ENCODE peak calls at places on chromosome 21, in seven cellular contexts. One of them, this sample, is unnamed.

GRCh38 chr21:38954450-38955059 is 148.8 kb downstream of the ETS2 start:
- DNase-seq in astrocyte of the spinal cord: no peak
- DNase-seq in neural crest cell: no peak
- DNase-seq in transverse colon: peak
- DNase-seq in activated T-helper 1 cell treated with anti-CD3 and anti-CD28 coated beads, Interleukin-12 subunit alpha, Interleukin-12 subunit beta, Interleukin-2, Interleukin-4 antibody, amounts not matched to agents 30 ng/mL and 10 ng/mL and 1 ng/mL, durations not matched to agents 14 hours and 24 hours and 36 hours: no peak
- DNase-seq in naive thymus-derived CD4-positive, alpha-beta T cell: no peak
- DNase-seq in stimulated activated CD8-positive, alpha-beta memory T cell treated with anti-CD3 and anti-CD28 coated beads, Interleukin-4, amount 100 ng/mL, for 48 hours: no peak
- DNase-seq in this sample: no peak

GRCh38 chr21:34974162-34974981 is 74.7 kb downstream of the RUNX1 start:
- DNase-seq in activated T-helper 1 cell treated with anti-CD3 and anti-CD28 coated beads, Interleukin-12 subunit alpha, Interleukin-12 subunit beta, Interleukin-2, Interleukin-4 antibody, amounts not matched to agents 30 ng/mL and 10 ng/mL and 1 ng/mL, durations not matched to agents 14 hours and 24 hours and 36 hours: peak
- DNase-seq in neural crest cell: no peak
- DNase-seq in astrocyte of the spinal cord: no peak
- DNase-seq in naive thymus-derived CD4-positive, alpha-beta T cell: peak
- DNase-seq in stimulated activated CD8-positive, alpha-beta memory T cell treated with anti-CD3 and anti-CD28 coated beads, Interleukin-4, amount 100 ng/mL, for 48 hours: peak
- DNase-seq in transverse colon: no peak
- DNase-seq in this sample: no peak

GRCh38 chr21:44556879-44557278 is 1.7 kb downstream of the KRTAP10-3 start:
- DNase-seq in astrocyte of the spinal cord: no peak
- DNase-seq in transverse colon: no peak
- DNase-seq in naive thymus-derived CD4-positive, alpha-beta T cell: no peak
- DNase-seq in neural crest cell: no peak
- DNase-seq in stimulated activated CD8-positive, alpha-beta memory T cell treated with anti-CD3 and anti-CD28 coated beads, Interleukin-4, amount 100 ng/mL, for 48 hours: peak
- DNase-seq in activated T-helper 1 cell treated with anti-CD3 and anti-CD28 coated beads, Interleukin-12 subunit alpha, Interleukin-12 subunit beta, Interleukin-2, Interleukin-4 antibody, amounts not matched to agents 30 ng/mL and 10 ng/mL and 1 ng/mL, durations not matched to agents 14 hours and 24 hours and 36 hours: no peak
- DNase-seq in this sample: no peak

GRCh38 chr21:28444131-28444530 is 548.5 kb downstream of the LTN1 start:
- DNase-seq in naive thymus-derived CD4-positive, alpha-beta T cell: no peak
- DNase-seq in stimulated activated CD8-positive, alpha-beta memory T cell treated with anti-CD3 and anti-CD28 coated beads, Interleukin-4, amount 100 ng/mL, for 48 hours: no peak
- DNase-seq in astrocyte of the spinal cord: no peak
- DNase-seq in neural crest cell: no peak
- DNase-seq in activated T-helper 1 cell treated with anti-CD3 and anti-CD28 coated beads, Interleukin-12 subunit alpha, Interleukin-12 subunit beta, Interleukin-2, Interleukin-4 antibody, amounts not matched to agents 30 ng/mL and 10 ng/mL and 1 ng/mL, durations not matched to agents 14 hours and 24 hours and 36 hours: no peak
- DNase-seq in transverse colon: no peak
- DNase-seq in this sample: no peak

GRCh38 chr21:44531606-44532128 is 8.3 kb downstream of the KRTAP10-1 start:
- DNase-seq in activated T-helper 1 cell treated with anti-CD3 and anti-CD28 coated beads, Interleukin-12 subunit alpha, Interleukin-12 subunit beta, Interleukin-2, Interleukin-4 antibody, amounts not matched to agents 30 ng/mL and 10 ng/mL and 1 ng/mL, durations not matched to agents 14 hours and 24 hours and 36 hours: no peak
- DNase-seq in astrocyte of the spinal cord: no peak
- DNase-seq in naive thymus-derived CD4-positive, alpha-beta T cell: no peak
- DNase-seq in stimulated activated CD8-positive, alpha-beta memory T cell treated with anti-CD3 and anti-CD28 coated beads, Interleukin-4, amount 100 ng/mL, for 48 hours: no peak
- DNase-seq in neural crest cell: no peak
- DNase-seq in transverse colon: peak
- DNase-seq in this sample: no peak

GRCh38 chr21:34031835-34032370 is 41.5 kb upstream of the MRPS6 start:
- DNase-seq in activated T-helper 1 cell treated with anti-CD3 and anti-CD28 coated beads, Interleukin-12 subunit alpha, Interleukin-12 subunit beta, Interleukin-2, Interleukin-4 antibody, amounts not matched to agents 30 ng/mL and 10 ng/mL and 1 ng/mL, durations not matched to agents 14 hours and 24 hours and 36 hours: no peak
- DNase-seq in naive thymus-derived CD4-positive, alpha-beta T cell: no peak
- DNase-seq in neural crest cell: no peak
- DNase-seq in transverse colon: peak
- DNase-seq in stimulated activated CD8-positive, alpha-beta memory T cell treated with anti-CD3 and anti-CD28 coated beads, Interleukin-4, amount 100 ng/mL, for 48 hours: peak
- DNase-seq in astrocyte of the spinal cord: no peak
- DNase-seq in this sample: no peak

GRCh38 chr21:35045539-35046222 is 3.4 kb downstream of the RUNX1 start:
- DNase-seq in neural crest cell: no peak
- DNase-seq in naive thymus-derived CD4-positive, alpha-beta T cell: peak
- DNase-seq in stimulated activated CD8-positive, alpha-beta memory T cell treated with anti-CD3 and anti-CD28 coated beads, Interleukin-4, amount 100 ng/mL, for 48 hours: no peak
- DNase-seq in activated T-helper 1 cell treated with anti-CD3 and anti-CD28 coated beads, Interleukin-12 subunit alpha, Interleukin-12 subunit beta, Interleukin-2, Interleukin-4 antibody, amounts not matched to agents 30 ng/mL and 10 ng/mL and 1 ng/mL, durations not matched to agents 14 hours and 24 hours and 36 hours: peak
- DNase-seq in astrocyte of the spinal cord: no peak
- DNase-seq in transverse colon: no peak
- DNase-seq in this sample: no peak

GRCh38 chr21:45393833-45394638 is 10.9 kb upstream of the COL18A1 start:
- DNase-seq in neural crest cell: no peak
- DNase-seq in transverse colon: no peak
- DNase-seq in naive thymus-derived CD4-positive, alpha-beta T cell: no peak
- DNase-seq in stimulated activated CD8-positive, alpha-beta memory T cell treated with anti-CD3 and anti-CD28 coated beads, Interleukin-4, amount 100 ng/mL, for 48 hours: no peak
- DNase-seq in astrocyte of the spinal cord: no peak
- DNase-seq in activated T-helper 1 cell treated with anti-CD3 and anti-CD28 coated beads, Interleukin-12 subunit alpha, Interleukin-12 subunit beta, Interleukin-2, Interleukin-4 antibody, amounts not matched to agents 30 ng/mL and 10 ng/mL and 1 ng/mL, durations not matched to agents 14 hours and 24 hours and 36 hours: no peak
- DNase-seq in this sample: no peak

GRCh38 chr21:41344146-41344545 is 17.7 kb upstream of the MX2 start:
- DNase-seq in astrocyte of the spinal cord: no peak
- DNase-seq in activated T-helper 1 cell treated with anti-CD3 and anti-CD28 coated beads, Interleukin-12 subunit alpha, Interleukin-12 subunit beta, Interleukin-2, Interleukin-4 antibody, amounts not matched to agents 30 ng/mL and 10 ng/mL and 1 ng/mL, durations not matched to agents 14 hours and 24 hours and 36 hours: no peak
- DNase-seq in stimulated activated CD8-positive, alpha-beta memory T cell treated with anti-CD3 and anti-CD28 coated beads, Interleukin-4, amount 100 ng/mL, for 48 hours: no peak
- DNase-seq in neural crest cell: no peak
- DNase-seq in transverse colon: no peak
- DNase-seq in naive thymus-derived CD4-positive, alpha-beta T cell: no peak
- DNase-seq in this sample: no peak

GRCh38 chr21:35044128-35044527 is 5.0 kb downstream of the RUNX1 start:
- DNase-seq in astrocyte of the spinal cord: no peak
- DNase-seq in naive thymus-derived CD4-positive, alpha-beta T cell: no peak
- DNase-seq in transverse colon: peak
- DNase-seq in neural crest cell: no peak
- DNase-seq in activated T-helper 1 cell treated with anti-CD3 and anti-CD28 coated beads, Interleukin-12 subunit alpha, Interleukin-12 subunit beta, Interleukin-2, Interleukin-4 antibody, amounts not matched to agents 30 ng/mL and 10 ng/mL and 1 ng/mL, durations not matched to agents 14 hours and 24 hours and 36 hours: no peak
- DNase-seq in stimulated activated CD8-positive, alpha-beta memory T cell treated with anti-CD3 and anti-CD28 coated beads, Interleukin-4, amount 100 ng/mL, for 48 hours: no peak
- DNase-seq in this sample: no peak